ENCODE peak calls at places on chromosome 10, in four cellular contexts. One of them, this sample, is unnamed. For H3K4me1, the result is how much of the 10 kb centered on the place peaks cover.

GRCh38 chr10:90571876-90572275 is 286.0 kb downstream of the HTR7 start:
- DNase-seq in hepatocyte: no peak
- DNase-seq in mammary epithelial cell: no peak
- DNase-seq in MM.1S: no peak
- DNase-seq in this sample: no peak

GRCh38 chr10:32049113-32049512 is 7.1 kb downstream of the KIF5B start:
- DNase-seq in mammary epithelial cell: peak
- DNase-seq in hepatocyte: no peak
- DNase-seq in MM.1S: no peak
- DNase-seq in this sample: no peak

GRCh38 chr10:118840071-118840775 is 85.5 kb upstream of the CACUL1 start:
- DNase-seq in MM.1S: no peak
- DNase-seq in mammary epithelial cell: peak
- DNase-seq in hepatocyte: no peak
- DNase-seq in this sample: no peak

GRCh38 chr10:5305374-5305773 is 59.4 kb upstream of the UCN3 start:
- DNase-seq in hepatocyte: no peak
- DNase-seq in MM.1S: no peak
- DNase-seq in mammary epithelial cell: no peak
- DNase-seq in this sample: no peak

GRCh38 chr10:79063661-79064490 is 4.9 kb upstream of the ZMIZ1 start:
- DNase-seq in hepatocyte: no peak
- DNase-seq in MM.1S: peak
- DNase-seq in mammary epithelial cell: no peak
- DNase-seq in this sample: no peak

GRCh38 chr10:119006451-119007210 is 22.9 kb upstream of the NANOS1 start:
- DNase-seq in mammary epithelial cell: peak
- DNase-seq in hepatocyte: peak
- DNase-seq in MM.1S: no peak
- DNase-seq in this sample: no peak

GRCh38 chr10:23694921-23695824 is 256.3 kb downstream of the OTUD1 start:
- DNase-seq in MM.1S: peak
- DNase-seq in mammary epithelial cell: no peak
- DNase-seq in hepatocyte: peak
- DNase-seq in this sample: no peak

GRCh38 chr10:79984851-79985250 is 35.9 kb upstream of the SFTPD start:
- DNase-seq in hepatocyte: peak
- DNase-seq in mammary epithelial cell: peak
- DNase-seq in MM.1S: no peak
- DNase-seq in this sample: no peak

GRCh38 chr10:122730238-122730637 is 30.6 kb upstream of the C10orf120 start:
- DNase-seq in hepatocyte: no peak
- DNase-seq in mammary epithelial cell: no peak
- DNase-seq in MM.1S: no peak
- DNase-seq in this sample: peak

GRCh38 chr10:3215336-3215860 is 42.8 kb upstream of the PITRM1 start:
- DNase-seq in mammary epithelial cell: no peak
- DNase-seq in MM.1S: no peak
- DNase-seq in hepatocyte: no peak
- DNase-seq in this sample: no peak

GRCh38 chr10:28839600-28840007 is 162.3 kb downstream of the BAMBI start:
- DNase-seq in mammary epithelial cell: no peak
- DNase-seq in hepatocyte: peak
- DNase-seq in MM.1S: no peak
- DNase-seq in this sample: no peak

GRCh38 chr10:89789188-89789587 is 87.8 kb downstream of the KIF20B start:
- DNase-seq in MM.1S: no peak
- DNase-seq in mammary epithelial cell: no peak
- DNase-seq in hepatocyte: no peak
- DNase-seq in this sample: no peak

GRCh38 chr10:110207805-110208613 is 604 bp downstream of the MXI1 start:
- DNase-seq in mammary epithelial cell: peak
- DNase-seq in hepatocyte: peak
- DNase-seq in MM.1S: peak
- DNase-seq in this sample: peak

GRCh38 chr10:60480865-60481563 is 91.3 kb upstream of the ANK3 start:
- DNase-seq in hepatocyte: peak
- DNase-seq in mammary epithelial cell: peak
- DNase-seq in MM.1S: no peak
- DNase-seq in this sample: no peak

GRCh38 chr10:62594093-62594520 is 210.4 kb upstream of the ADO start:
- DNase-seq in mammary epithelial cell: peak
- DNase-seq in MM.1S: peak
- DNase-seq in hepatocyte: peak
- DNase-seq in this sample: peak

GRCh38 chr10:79221110-79222051 is 125.9 kb upstream of the PPIF start:
- DNase-seq in MM.1S: no peak
- DNase-seq in mammary epithelial cell: no peak
- DNase-seq in hepatocyte: peak
- DNase-seq in this sample: no peak

GRCh38 chr10:11345224-11346054 is 266.0 kb downstream of the USP6NL start:
- DNase-seq in MM.1S: no peak
- DNase-seq in hepatocyte: peak
- DNase-seq in mammary epithelial cell: no peak
- DNase-seq in this sample: peak

GRCh38 chr10:31896972-31897384 is 31.7 kb downstream of the ARHGAP12 start:
- DNase-seq in mammary epithelial cell: peak
- DNase-seq in hepatocyte: peak
- DNase-seq in MM.1S: no peak
- DNase-seq in this sample: no peak

GRCh38 chr10:124721295-124722052 is 22.7 kb downstream of the FAM53B start:
- DNase-seq in MM.1S: no peak
- DNase-seq in mammary epithelial cell: no peak
- DNase-seq in hepatocyte: no peak
- DNase-seq in this sample: no peak
- H3K4me1 ChIP-seq in MM.1S: under half
- H3K4me1 ChIP-seq in mammary epithelial cell: half or more
- H3K4me1 ChIP-seq in hepatocyte: under half
- H3K4me1 ChIP-seq in this sample: half or more

GRCh38 chr10:25493122-25493893 is 318.5 kb downstream of the GPR158 start:
- DNase-seq in hepatocyte: peak
- DNase-seq in MM.1S: no peak
- DNase-seq in mammary epithelial cell: peak
- DNase-seq in this sample: no peak
- H2AFZ ChIP-seq in hepatocyte: no peak
- H2AFZ ChIP-seq in MM.1S: no peak
- H2AFZ ChIP-seq in mammary epithelial cell: no peak
- H2AFZ ChIP-seq in this sample: no peak

GRCh38 chr10:131983780-131984179 is 2.1 kb upstream of the BNIP3 start:
- DNase-seq in MM.1S: no peak
- DNase-seq in mammary epithelial cell: peak
- DNase-seq in hepatocyte: peak
- DNase-seq in this sample: no peak
- H3K4me2 ChIP-seq in MM.1S: no peak
- H3K4me2 ChIP-seq in mammary epithelial cell: no peak
- H3K4me2 ChIP-seq in hepatocyte: no peak
- H3K4me2 ChIP-seq in this sample: no peak

GRCh38 chr10:73556855-73557254 is 34.3 kb downstream of the USP54 start:
- DNase-seq in hepatocyte: no peak
- DNase-seq in MM.1S: no peak
- DNase-seq in mammary epithelial cell: no peak
- DNase-seq in this sample: no peak
- H3K4me1 ChIP-seq in hepatocyte: under half
- H3K4me1 ChIP-seq in MM.1S: under half
- H3K4me1 ChIP-seq in mammary epithelial cell: under half
- H3K4me1 ChIP-seq in this sample: under half

DNA sequence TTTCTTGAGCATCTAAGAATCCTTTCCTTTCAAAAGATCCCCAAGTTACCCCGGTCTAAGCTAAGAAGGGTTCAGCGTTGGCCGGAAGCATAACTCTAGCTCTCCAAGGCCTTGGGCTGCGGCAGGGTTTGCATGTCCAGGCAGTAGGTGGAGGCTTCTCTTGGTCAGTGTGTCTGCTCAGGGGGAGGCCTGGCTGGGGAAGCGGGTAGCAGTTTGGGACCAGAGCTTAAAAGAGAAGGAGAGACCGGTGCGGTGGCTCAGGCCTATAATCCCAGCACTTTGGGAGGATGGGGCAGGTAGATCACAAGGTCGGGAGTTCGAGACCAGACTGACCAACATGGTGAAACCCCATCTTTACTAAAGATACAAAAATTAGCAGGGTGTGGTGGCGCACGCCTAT is 226.3 kb downstream of the MGMT start:
- DNase-seq in MM.1S: no peak
- DNase-seq in hepatocyte: no peak
- DNase-seq in mammary epithelial cell: no peak
- DNase-seq in this sample: no peak
- H2AFZ ChIP-seq in MM.1S: no peak
- H2AFZ ChIP-seq in hepatocyte: no peak
- H2AFZ ChIP-seq in mammary epithelial cell: no peak
- H2AFZ ChIP-seq in this sample: no peak

GRCh38 chr10:69338133-69338456 is 59.8 kb downstream of the HK1 start:
- DNase-seq in MM.1S: no peak
- DNase-seq in mammary epithelial cell: no peak
- DNase-seq in hepatocyte: no peak
- DNase-seq in this sample: no peak
- H3K4me2 ChIP-seq in MM.1S: no peak
- H3K4me2 ChIP-seq in mammary epithelial cell: peak
- H3K4me2 ChIP-seq in hepatocyte: peak
- H3K4me2 ChIP-seq in this sample: no peak

GRCh38 chr10:131900350-131901152 is at the start of gene PPP2R2D:
- DNase-seq in hepatocyte: peak
- DNase-seq in MM.1S: peak
- DNase-seq in mammary epithelial cell: peak
- DNase-seq in this sample: peak
- H3K4me1 ChIP-seq in hepatocyte: under half
- H3K4me1 ChIP-seq in MM.1S: under half
- H3K4me1 ChIP-seq in mammary epithelial cell: under half
- H3K4me1 ChIP-seq in this sample: under half

This sample was measured in Karpas-422.